ENCODE peak calls at places on chromosomes 5 and 9, in ten cellular contexts. J is NCI-H524; V is fibroblast of lung; Y is HepG2; S is NCI-H2081; N is T follicular helper cell; X is ELR; T is activated CD8-positive, alpha-beta memory T cell treated with anti-CD3 and anti-CD28 coated beads for 24 hours; M is SK-MEL-5; P is stimulated activated CD8-positive, alpha-beta memory T cell treated with anti-CD3 and anti-CD28 coated beads, Interleukin-2, amount 100 ng/mL, for 1 hour. Q is an unnamed sample.

GRCh38 chr5:53023969-53024368 is 34.8 kb downstream of the ITGA2 start:
- DNase-seq in J (no peak), V (peak), Y (no peak), S (no peak), N (no peak), X (peak), T (no peak), M (no peak), P (no peak), Q (no peak)

GRCh38 chr5:28750236-28750635 is 1711.8 kb upstream of the CDH9 start:
- DNase-seq in J (no peak), V (no peak), Y (no peak), S (no peak), N (no peak), X (peak), T (no peak), M (no peak), P (no peak), Q (no peak)

GRCh38 chr9:7371032-7371431 is 428.5 kb downstream of the DMAC1 start:
- DNase-seq in J (no peak), V (peak), Y (no peak), S (no peak), N (no peak), X (no peak), T (no peak), M (no peak), P (no peak), Q (no peak)

GRCh38 chr9:97900738-97901565 is 21.3 kb downstream of the TRMO start:
- DNase-seq in J (peak), V (peak), Y (peak), S (peak), N (no peak), X (peak), T (no peak), M (peak), P (no peak), Q (no peak)

GRCh38 chr5:149265559-149265958 is 6.1 kb upstream of the AFAP1L1 start:
- DNase-seq in J (no peak), V (peak), Y (no peak), S (no peak), N (no peak), X (peak), T (no peak), M (peak), P (no peak), Q (no peak)

GRCh38 chr5:1830571-1831228 is 29.5 kb downstream of the NDUFS6 start:
- DNase-seq in J (no peak), V (no peak), Y (no peak), S (no peak), N (no peak), X (no peak), T (no peak), M (no peak), P (no peak), Q (no peak)

GRCh38 chr5:169063269-169063919 is 237.5 kb downstream of the SLIT3 start:
- DNase-seq in J (no peak), V (no peak), Y (no peak), S (no peak), N (no peak), X (no peak), T (no peak), M (no peak), P (no peak), Q (no peak)

GRCh38 chr5:140312067-140312790 is 9.3 kb upstream of the PFDN1 start:
- DNase-seq in J (no peak), V (peak), Y (no peak), S (no peak), N (no peak), X (peak), T (no peak), M (no peak), P (no peak), Q (peak)

GRCh38 chr5:168798065-168799023 is 219.2 kb upstream of the PANK3 start:
- DNase-seq in J (no peak), V (no peak), Y (no peak), S (no peak), N (no peak), X (no peak), T (no peak), M (peak), P (no peak), Q (no peak)

GRCh38 chr5:79025054-79025465 is 40.0 kb upstream of the ARSB start:
- DNase-seq in J (peak), V (peak), Y (peak), S (peak), N (peak), X (peak), T (peak), M (peak), P (peak), Q (no peak)

GRCh38 chr5:54463696-54464095 is 8.2 kb downstream of the HSPB3 start:
- DNase-seq in J (no peak), V (no peak), Y (no peak), S (no peak), N (no peak), X (no peak), T (no peak), M (no peak), P (no peak), Q (no peak)

GRCh38 chr5:821504-821903 is 29.3 kb downstream of the ZDHHC11 start:
- DNase-seq in J (peak), V (no peak), Y (no peak), S (no peak), N (no peak), X (no peak), T (no peak), M (no peak), P (no peak), Q (no peak)

GRCh38 chr9:37210737-37211523 is 90.6 kb downstream of the ZCCHC7 start:
- DNase-seq in J (no peak), V (peak), Y (no peak), S (no peak), N (no peak), X (peak), T (no peak), M (no peak), P (no peak), Q (no peak)

GRCh38 chr5:32630867-32631491 is 45.6 kb downstream of the SUB1 start:
- DNase-seq in J (no peak), V (no peak), Y (peak), S (no peak), N (no peak), X (no peak), T (no peak), M (no peak), P (no peak), Q (no peak)

GRCh38 chr5:176692835-176693476 is 45.7 kb downstream of the TSPAN17 start:
- DNase-seq in J (no peak), V (no peak), Y (no peak), S (peak), N (no peak), X (no peak), T (no peak), M (no peak), P (no peak), Q (no peak)

GRCh38 chr9:121750259-121750714 is 98.9 kb downstream of the DAB2IP start:
- DNase-seq in J (no peak), V (no peak), Y (no peak), S (no peak), N (no peak), X (no peak), T (no peak), M (no peak), P (no peak), Q (no peak)

GRCh38 chr5:129905467-129906176 is 1.4 kb downstream of the CHSY3 start:
- DNase-seq in J (no peak), V (peak), Y (no peak), S (no peak), N (no peak), X (peak), T (peak), M (peak), P (no peak), Q (no peak)

GRCh38 chr5:1103093-1103492 is 8.8 kb downstream of the SLC12A7 start:
- DNase-seq in J (no peak), V (no peak), Y (no peak), S (no peak), N (no peak), X (no peak), T (no peak), M (no peak), P (no peak), Q (no peak)

GRCh38 chr9:124251605-124252366 is 6.0 kb upstream of the NEK6 start:
- DNase-seq in J (no peak), V (no peak), Y (no peak), S (no peak), N (no peak), X (peak), T (no peak), M (peak), P (no peak), Q (peak)

GRCh38 chr9:78121488-78121887 is 89.9 kb upstream of the GNAQ start:
- DNase-seq in J (no peak), V (peak), Y (peak), S (peak), N (peak), X (peak), T (peak), M (peak), P (peak), Q (no peak)

GRCh38 chr9:68981825-68982224 is 32.1 kb downstream of the PRKACG start:
- DNase-seq in J (no peak), V (no peak), Y (no peak), S (peak), N (no peak), X (no peak), T (no peak), M (no peak), P (no peak), Q (no peak)

GRCh38 chr5:58681943-58682342 is 99.1 kb downstream of the RAB3C start:
- DNase-seq in J (no peak), V (no peak), Y (no peak), S (no peak), N (no peak), X (no peak), T (no peak), M (no peak), P (no peak), Q (no peak)

GRCh38 chr5:181259283-181259682 is 1.7 kb downstream of the TRIM52 start:
- DNase-seq in J (no peak), V (no peak), Y (no peak), S (no peak), N (no peak), X (peak), T (no peak), M (no peak), P (no peak), Q (no peak)

GRCh38 chr5:127088226-127088625 is 14.9 kb upstream of the C5orf63 start:
- DNase-seq in J (no peak), V (peak), Y (no peak), S (no peak), N (no peak), X (peak), T (no peak), M (no peak), P (no peak), Q (peak)

GRCh38 chr9:99173570-99174504 is 47.9 kb downstream of the ALG2 start:
- DNase-seq in J (no peak), V (no peak), Y (peak), S (no peak), N (no peak), X (no peak), T (no peak), M (peak), P (no peak), Q (no peak)

GRCh38 chr5:4079881-4080280 is 484.2 kb downstream of the IRX1 start:
- DNase-seq in J (no peak), V (no peak), Y (no peak), S (no peak), N (no peak), X (no peak), T (no peak), M (no peak), P (no peak), Q (no peak)

GRCh38 chr5:539469-540214 is 15.4 kb upstream of the SLC9A3 start:
- DNase-seq in J (no peak), V (no peak), Y (no peak), S (peak), N (no peak), X (no peak), T (no peak), M (no peak), P (no peak), Q (no peak)

GRCh38 chr9:70802206-70802605 is 319.2 kb downstream of the TRPM3 start:
- DNase-seq in J (no peak), V (peak), Y (no peak), S (no peak), N (no peak), X (no peak), T (no peak), M (no peak), P (no peak), Q (no peak)

Q was measured in epithelial cell of proximal tubule.